ENCODE peak calls at places on chromosome 18, in seven cellular contexts. G is KG1; U is GM03348; Y is HFFc6; I is DMS153; P is T-cell; A is activated naive CD4-positive, alpha-beta T cell. T is an unnamed sample.
A peak's percentile ranks its signal among the peaks of the same experiment; 100 is the strongest.

GRCh38 chr18:22345733-22346132 is 72.0 kb downstream of the CTAGE1 start:
- DNase-seq in G (no peak), Y (no peak), U (no peak), A (no peak), I (no peak), P (no peak), T (no peak)

GRCh38 chr18:75169411-75169810 is 39.5 kb downstream of the PTGR3 start:
- DNase-seq in A (no peak), U (no peak), I (no peak), Y (no peak), P (no peak), G (no peak), T (no peak)

GRCh38 chr18:25425030-25425429 is 73.1 kb upstream of the ZNF521 start:
- DNase-seq in U (no peak), I (no peak), G (no peak), A (no peak), Y (no peak), P (no peak), T (no peak)

GRCh38 chr18:75213610-75214009 is 3.0 kb downstream of the TSHZ1 start:
- DNase-seq in I (peak; percentile 79), Y (peak; percentile 57), P (no peak), A (no peak), G (no peak), U (peak; percentile 54), T (no peak)

GRCh38 chr18:21851327-21851961 is 110.9 kb downstream of the MIB1 start:
- DNase-seq in G (no peak), Y (peak; percentile 21), U (peak; percentile 6), A (no peak), I (no peak), P (no peak), T (peak; percentile 21)

GRCh38 chr18:43563780-43564179 is 286.5 kb upstream of the SYT4 start:
- DNase-seq in U (peak; percentile 41), I (peak; percentile 21), A (no peak), G (peak; percentile 7), P (no peak), Y (peak; percentile 25), T (peak; percentile 68)

GRCh38 chr18:51032193-51032592 is 2.2 kb downstream of the SMAD4 start:
- DNase-seq in G (no peak), U (no peak), Y (no peak), I (no peak), A (no peak), P (no peak), T (no peak)

GRCh38 chr18:6543330-6543908 is 128.7 kb upstream of the L3MBTL4 start:
- DNase-seq in I (no peak), G (no peak), P (no peak), Y (peak; percentile 9), A (no peak), U (peak; percentile 56), T (peak; percentile 45)

GRCh38 chr18:32301361-32301760 is 111.5 kb downstream of the MEP1B start:
- DNase-seq in I (no peak), P (no peak), U (no peak), G (no peak), A (no peak), Y (no peak), T (no peak)

GRCh38 chr18:59885579-59886163 is 14.1 kb upstream of the PMAIP1 start:
- DNase-seq in I (no peak), Y (peak; percentile 87), U (peak; percentile 70), G (no peak), P (peak; percentile 7), A (no peak), T (no peak)

GRCh38 chr18:10006261-10006903 is 92.6 kb downstream of the VAPA start:
- DNase-seq in G (no peak), P (no peak), A (no peak), U (peak; percentile 47), I (peak; percentile 16), Y (peak; percentile 36), T (peak; percentile 47)

GRCh38 chr18:63098014-63098981 is 221.3 kb downstream of the BCL2 start:
- DNase-seq in U (no peak), G (no peak), I (no peak), A (peak; percentile 4), P (peak; percentile 52), Y (no peak), T (no peak)

GRCh38 chr18:39460136-39460535 is 1894.5 kb upstream of the CELF4 start:
- DNase-seq in Y (no peak), G (no peak), U (no peak), I (no peak), P (no peak), A (no peak), T (no peak)

GRCh38 chr18:68549257-68549871 is 165.5 kb downstream of the TMX3 start:
- DNase-seq in I (no peak), Y (peak; percentile 67), G (no peak), P (no peak), U (peak; percentile 19), A (no peak), T (no peak)

GRCh38 chr18:40431071-40431998 is 1523.7 kb upstream of the PIK3C3 start:
- DNase-seq in U (no peak), A (no peak), Y (no peak), P (no peak), G (no peak), I (no peak), T (no peak)

GRCh38 chr18:23784811-23785245 is 95.6 kb downstream of the LAMA3 start:
- DNase-seq in P (no peak), Y (peak; percentile 75), A (no peak), G (no peak), I (no peak), U (peak; percentile 85), T (no peak)

GRCh38 chr18:11553098-11553940 is 56.1 kb upstream of the SLC35G4 start:
- DNase-seq in I (no peak), P (peak; percentile 7), A (no peak), G (peak; percentile 28), U (peak; percentile 79), Y (peak; percentile 42), T (peak; percentile 77)